ENCODE peak calls at places on chromosome 2, in six cellular contexts. O is ovary, G is Peyer's patch, L is HCT116, B is transverse colon, X is right lobe of liver. Z is an unnamed sample. For H3K27me3 and H3K4me1, the result is how much of the 10 kb centered on the place peaks cover.

GRCh38 chr2:119426396-119426675 is 5.3 kb upstream of the TMEM37 start:
- DNase-seq in O (no peak), G (no peak), B (no peak), X (no peak), L (no peak), Z (no peak)

GRCh38 chr2:153871231-153872221 is at the start of gene GALNT13:
- DNase-seq in X (peak), L (no peak), G (peak), B (no peak), O (no peak), Z (no peak)

GRCh38 chr2:209368924-209369323 is 54.9 kb upstream of the MAP2 start:
- DNase-seq in X (peak), G (peak), B (peak), L (peak), O (no peak), Z (peak)

GRCh38 chr2:118479020-118479419 is 368.4 kb downstream of the EN1 start:
- DNase-seq in O (no peak), B (no peak), G (no peak), L (no peak), X (no peak), Z (no peak)

GRCh38 chr2:240269886-240270285 is 129.4 kb upstream of the OTOS start:
- DNase-seq in L (no peak), G (no peak), B (no peak), X (no peak), O (no peak), Z (no peak)

GRCh38 chr2:191366199-191366598 is 121.0 kb downstream of the MYO1B start:
- DNase-seq in L (no peak), X (no peak), B (no peak), O (no peak), G (no peak), Z (no peak)

GRCh38 chr2:110105608-110106467 is 9.8 kb downstream of the MALL start:
- DNase-seq in L (peak), O (no peak), G (peak), B (peak), X (no peak), Z (no peak)

GRCh38 chr2:191412353-191412752 is 167.1 kb downstream of the MYO1B start:
- DNase-seq in O (no peak), B (no peak), X (no peak), L (no peak), G (no peak), Z (no peak)

GRCh38 chr2:48906640-48907039 is 151.1 kb upstream of the LHCGR start:
- DNase-seq in L (no peak), X (no peak), G (no peak), O (no peak), B (no peak), Z (no peak)

GRCh38 chr2:165793779-165794519 is at the start of gene GALNT3:
- DNase-seq in B (peak), L (peak), O (peak), X (peak), G (peak), Z (peak)

GRCh38 chr2:29562319-29562718 is 359.1 kb downstream of the ALK start:
- DNase-seq in G (no peak), O (no peak), L (no peak), X (no peak), B (no peak), Z (no peak)

GRCh38 chr2:160696061-160696452 is 202.4 kb upstream of the RBMS1 start:
- DNase-seq in B (no peak), X (no peak), O (no peak), G (no peak), L (no peak), Z (no peak)

GRCh38 chr2:72998724-72999123 is 72.8 kb downstream of the SFXN5 start:
- DNase-seq in X (no peak), L (no peak), G (no peak), O (no peak), B (no peak), Z (no peak)

GRCh38 chr2:234952270-234953115 is 676 bp downstream of the SH3BP4 start:
- DNase-seq in G (no peak), L (no peak), B (peak), X (peak), O (no peak), Z (peak)

GRCh38 chr2:40516604-40517003 is 64.7 kb upstream of the SLC8A1 start:
- DNase-seq in O (no peak), X (no peak), B (no peak), L (no peak), G (no peak), Z (no peak)

GRCh38 chr2:38600242-38600891 is 2.4 kb downstream of the HNRNPLL start:
- DNase-seq in B (peak), X (no peak), O (no peak), G (no peak), L (no peak), Z (peak)

GRCh38 chr2:227597993-227598392 is 700 bp upstream of the SCYGR2 start:
- DNase-seq in O (no peak), X (no peak), G (no peak), B (no peak), L (peak), Z (no peak)

GRCh38 chr2:166373951-166374350 is 1.8 kb downstream of the SCN9A start:
- DNase-seq in O (no peak), B (peak), L (no peak), X (no peak), G (no peak), Z (no peak)

GRCh38 chr2:241399941-241400922 is 44.1 kb downstream of the FARP2 start:
- DNase-seq in G (peak), L (no peak), B (peak), O (no peak), X (no peak), Z (no peak)

GRCh38 chr2:67974564-67975430 is 88.0 kb downstream of the C1D start:
- DNase-seq in O (peak), L (no peak), G (no peak), X (no peak), B (peak), Z (peak)

GRCh38 chr2:128289439-128289838 is 29.2 kb downstream of the HS6ST1 start:
- DNase-seq in X (peak), O (no peak), L (no peak), B (no peak), G (no peak), Z (no peak)

GRCh38 chr2:162232611-162233115 is 10.6 kb downstream of the FAP start:
- DNase-seq in X (no peak), O (no peak), L (no peak), G (no peak), B (no peak), Z (no peak)

GRCh38 chr2:65539633-65540032 is 107.2 kb upstream of the SPRED2 start:
- DNase-seq in O (no peak), G (no peak), B (peak), L (no peak), X (no peak), Z (no peak)

GRCh38 chr2:238968616-238969394 is 120.9 kb downstream of the TWIST2 start:
- DNase-seq in O (no peak), B (no peak), G (peak), L (no peak), X (no peak), Z (no peak)

GRCh38 chr2:42566837-42567251 is 1.6 kb upstream of the MTA3 start:
- DNase-seq in O (no peak), X (no peak), G (no peak), L (no peak), B (no peak), Z (no peak)

GRCh38 chr2:201779996-201780673 is 598 bp downstream of the ALS2 start:
- DNase-seq in X (no peak), G (no peak), O (no peak), L (no peak), B (no peak), Z (peak)

GRCh38 chr2:72326759-72327158 is 179.1 kb upstream of the CYP26B1 start:
- DNase-seq in B (no peak), X (no peak), G (no peak), L (no peak), O (no peak), Z (no peak)

GRCh38 chr2:166494140-166494544 is at the start of gene SCN7A:
- DNase-seq in B (peak), L (no peak), O (peak), G (peak), X (peak), Z (no peak)

GRCh38 chr2:211837706-211838105 is 700.9 kb downstream of the ERBB4 start:
- DNase-seq in O (no peak), G (no peak), B (no peak), X (no peak), L (no peak), Z (no peak)

GRCh38 chr2:190526105-190526708 is 8.3 kb downstream of the NEMP2 start:
- DNase-seq in X (no peak), G (no peak), B (no peak), L (no peak), O (no peak), Z (no peak)

GRCh38 chr2:169107645-169108044 is 38.3 kb downstream of the DHRS9 start:
- DNase-seq in X (no peak), B (no peak), G (no peak), L (no peak), O (no peak), Z (no peak)

GRCh38 chr2:143294068-143294467 is 164.8 kb downstream of the ARHGAP15 start:
- DNase-seq in B (no peak), X (no peak), L (no peak), O (no peak), G (no peak), Z (no peak)

GRCh38 chr2:2746731-2747130 is 415.7 kb upstream of the MYT1L start:
- DNase-seq in L (no peak), X (no peak), G (peak), O (no peak), B (no peak), Z (no peak)

GRCh38 chr2:218168635-218169462 is 2.1 kb upstream of the CXCR1 start:
- DNase-seq in L (peak), G (no peak), B (peak), X (no peak), O (peak), Z (peak)

GRCh38 chr2:127217470-127218325 is 2.4 kb downstream of the CYP27C1 start:
- DNase-seq in B (no peak), X (no peak), L (peak), G (no peak), O (no peak), Z (no peak)

GRCh38 chr2:197904446-197904845 is 100.1 kb downstream of the PLCL1 start:
- DNase-seq in O (no peak), G (no peak), B (no peak), L (no peak), X (no peak), Z (no peak)
- H3K27me3 ChIP-seq in O (under half), G (under half), B (under half), L (under half), X (under half), Z (under half)

GRCh38 chr2:203534486-203535077 is 519 bp downstream of the RAPH1 start:
- DNase-seq in B (peak), O (peak), X (peak), G (no peak), L (no peak), Z (no peak)

GRCh38 chr2:203533696-203534471 is 1.2 kb downstream of the RAPH1 start:
- DNase-seq in L (no peak), X (no peak), B (no peak), O (no peak), G (no peak), Z (no peak)

GRCh38 chr2:203532957-203533695 is 2.0 kb downstream of the RAPH1 start:
- DNase-seq in B (no peak), G (no peak), O (no peak), L (no peak), X (no peak), Z (peak)

GRCh38 chr2:203535078-203535783 is at the start of gene RAPH1:
- DNase-seq in B (peak), O (peak), X (peak), L (peak), G (peak), Z (peak)

DNA sequence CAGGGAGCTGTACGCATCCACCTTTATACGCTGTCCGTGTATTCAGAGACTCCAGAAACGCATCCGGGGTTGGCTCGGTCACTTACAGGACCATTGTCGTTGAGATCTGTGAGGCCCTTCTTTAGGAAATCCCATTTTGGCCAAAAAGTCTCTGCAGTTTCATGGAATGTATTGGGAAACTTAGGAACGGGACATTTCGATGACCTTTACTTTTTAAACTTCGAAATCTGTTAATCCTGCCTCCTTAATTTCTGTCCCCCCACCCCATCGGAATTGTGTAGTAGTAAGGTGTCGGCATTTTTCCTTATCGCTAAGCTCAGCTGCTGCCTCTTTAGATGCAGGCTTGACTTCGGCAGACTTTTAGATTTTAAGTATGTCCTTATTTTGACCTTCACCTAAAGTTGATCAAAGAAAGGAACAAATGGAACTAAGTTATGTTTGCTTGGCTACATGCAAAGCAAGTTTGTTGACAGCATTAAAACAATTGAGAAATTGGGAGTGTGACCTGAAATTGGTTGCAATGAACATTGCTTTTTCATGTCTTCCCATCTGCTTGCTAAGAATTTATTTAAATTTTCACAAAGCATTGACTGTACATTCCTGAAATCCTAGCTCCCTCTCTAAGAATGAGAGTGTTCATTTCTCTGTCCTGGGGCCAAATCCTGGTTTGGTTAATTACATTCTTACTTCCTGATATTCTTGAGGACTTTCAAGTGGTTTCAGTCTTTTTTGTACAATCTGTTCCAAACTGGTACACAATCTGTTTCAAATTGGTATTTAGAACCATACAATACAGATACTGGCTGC is 886 bp upstream of the RAPH1 start:
- DNase-seq in B (no peak), G (no peak), X (no peak), O (no peak), L (no peak), Z (no peak)
- TF ChIP-seq POLR2A in B (peak), G (no peak), X (no peak), O (no peak), L (no peak), Z (peak)

GRCh38 chr2:21001988-21002813 is 41.7 kb downstream of the APOB start:
- DNase-seq in O (no peak), G (no peak), X (no peak), L (no peak), B (no peak), Z (no peak)
- H3K4me1 ChIP-seq in O (under half), G (under half), X (under half), L (under half), B (under half), Z (under half)

GRCh38 chr2:63053235-63053888 is 2.7 kb downstream of the OTX1 start:
- DNase-seq in X (no peak), G (no peak), O (no peak), L (no peak), B (no peak), Z (no peak)
- H3K27me3 ChIP-seq in X (under half), G (half or more), O (under half), L (under half), B (half or more), Z (half or more)

GRCh38 chr2:85438291-85439110 is 20.0 kb downstream of the SH2D6 start:
- DNase-seq in L (no peak), B (no peak), G (no peak), O (peak), X (no peak), Z (peak)
- TF ChIP-seq POLR2A in L (no peak), B (no peak), G (no peak), O (no peak), X (no peak), Z (peak)

GRCh38 chr2:120566331-120567035 is 169.2 kb upstream of the GLI2 start:
- DNase-seq in G (peak), L (no peak), O (peak), X (peak), B (no peak), Z (peak)
- H3K4me1 ChIP-seq in G (under half), L (under half), O (under half), X (under half), B (under half), Z (under half)